ENCODE peak calls at places on chromosomes 13 and 19, in nine cellular contexts. J, E, A, S, P, X, Q, R and C are unnamed samples. For H3K4me1, the result is how much of the 10 kb centered on the place peaks cover.

GRCh38 chr19:17441241-17442135 is 7.0 kb downstream of the TMEM221 start:
- DNase-seq in P (no peak), X (no peak), J (no peak), Q (no peak), R (no peak), S (no peak), A (peak), E (peak), C (no peak)

GRCh38 chr19:18440421-18440877 is 2.5 kb upstream of the ISYNA1 start:
- DNase-seq in J (no peak), Q (no peak), P (peak), E (no peak), A (no peak), X (peak), S (no peak), R (no peak), C (no peak)

GRCh38 chr19:31110331-31110730 is 238.9 kb downstream of the TSHZ3 start:
- DNase-seq in E (peak), P (no peak), Q (peak), A (peak), R (no peak), J (peak), X (peak), S (no peak), C (no peak)

GRCh38 chr19:41426116-41426841 is 895 bp downstream of the B3GNT8 start:
- DNase-seq in R (no peak), J (no peak), X (no peak), A (no peak), E (no peak), Q (no peak), P (no peak), S (no peak), C (no peak)

GRCh38 chr19:23531976-23532375 is 136.7 kb upstream of the ZNF91 start:
- DNase-seq in P (no peak), S (no peak), X (no peak), J (no peak), E (no peak), R (no peak), A (no peak), Q (no peak), C (no peak)

GRCh38 chr19:8877854-8878705 is 45.9 kb downstream of the MBD3L1 start:
- DNase-seq in E (no peak), X (no peak), J (no peak), R (no peak), S (no peak), A (no peak), Q (no peak), P (no peak), C (no peak)

GRCh38 chr13:78215458-78215857 is 296.8 kb upstream of the EDNRB start:
- DNase-seq in A (no peak), J (no peak), P (no peak), E (no peak), R (no peak), Q (no peak), X (no peak), S (no peak), C (no peak)

GRCh38 chr13:39777527-39778061 is 122.1 kb downstream of the COG6 start:
- DNase-seq in X (no peak), E (peak), J (no peak), S (no peak), P (no peak), R (no peak), Q (no peak), A (peak), C (no peak)

GRCh38 chr13:26017196-26017921 is 34.5 kb downstream of the SHISA2 start:
- DNase-seq in Q (no peak), X (no peak), R (no peak), P (peak), E (no peak), J (no peak), A (peak), S (no peak), C (no peak)

GRCh38 chr13:60494296-60494695 is 97.3 kb downstream of the TDRD3 start:
- DNase-seq in Q (no peak), J (no peak), A (no peak), P (no peak), S (no peak), R (no peak), E (no peak), X (no peak), C (no peak)

GRCh38 chr13:65460136-65460535 is 1770.0 kb downstream of the PCDH9 start:
- DNase-seq in A (no peak), R (no peak), J (no peak), P (no peak), S (no peak), E (no peak), X (no peak), Q (no peak), C (no peak)

GRCh38 chr13:29472317-29472961 is 123.0 kb downstream of the SLC7A1 start:
- DNase-seq in Q (no peak), P (peak), J (no peak), S (peak), R (no peak), A (peak), X (peak), E (peak), C (no peak)

GRCh38 chr13:79781829-79782540 is 301.0 kb downstream of the NDFIP2 start:
- DNase-seq in Q (no peak), S (no peak), E (no peak), A (no peak), R (no peak), P (no peak), J (no peak), X (no peak), C (no peak)

GRCh38 chr13:27269114-27269665 is 1.4 kb upstream of the RASL11A start:
- DNase-seq in Q (no peak), P (no peak), R (no peak), S (no peak), J (no peak), X (no peak), E (no peak), A (no peak), C (no peak)

GRCh38 chr13:102400619-102401125 is 1.2 kb downstream of the FGF14 start:
- DNase-seq in A (no peak), J (peak), E (peak), S (no peak), X (no peak), P (peak), R (peak), Q (no peak), C (peak)

GRCh38 chr13:48318014-48318713 is 14.6 kb downstream of the RB1 start:
- DNase-seq in X (no peak), S (peak), E (no peak), Q (no peak), J (no peak), A (no peak), P (peak), R (peak), C (no peak)

GRCh38 chr19:53912653-53913052 is 3.6 kb downstream of the CACNG7 start:
- DNase-seq in S (no peak), J (no peak), Q (no peak), A (no peak), E (no peak), X (no peak), P (no peak), R (no peak), C (no peak)

GRCh38 chr19:917323-918151 is at the start of gene KISS1R:
- DNase-seq in X (no peak), R (peak), P (no peak), J (no peak), A (no peak), S (no peak), E (no peak), Q (no peak), C (no peak)

GRCh38 chr13:73417012-73417615 is 358.3 kb downstream of the KLF5 start:
- DNase-seq in E (no peak), R (no peak), J (no peak), Q (no peak), P (no peak), S (no peak), A (peak), X (no peak), C (no peak)

GRCh38 chr13:110734561-110734960 is 21.1 kb downstream of the ING1 start:
- DNase-seq in S (no peak), X (no peak), A (no peak), P (no peak), E (no peak), Q (no peak), J (no peak), R (no peak), C (no peak)

GRCh38 chr13:95480131-95480545 is 72.4 kb upstream of the CLDN10 start:
- DNase-seq in X (no peak), P (no peak), A (peak), Q (no peak), J (no peak), S (peak), E (no peak), R (no peak), C (peak)

GRCh38 chr19:609001-609340 is 19.3 kb downstream of the HCN2 start:
- DNase-seq in A (no peak), R (peak), Q (no peak), X (no peak), S (no peak), E (no peak), J (no peak), P (no peak), C (peak)

GRCh38 chr13:38223093-38223492 is 126.6 kb upstream of the UFM1 start:
- DNase-seq in R (no peak), X (no peak), P (no peak), E (no peak), S (no peak), A (peak), J (no peak), Q (peak), C (no peak)

GRCh38 chr13:80528733-80529132 is 187.8 kb upstream of the SPRY2 start:
- DNase-seq in X (no peak), J (no peak), S (no peak), R (no peak), A (no peak), Q (no peak), E (no peak), P (no peak), C (no peak)

GRCh38 chr13:67120872-67121531 is 109.1 kb downstream of the PCDH9 start:
- DNase-seq in E (peak), Q (no peak), S (no peak), A (no peak), X (no peak), P (no peak), J (no peak), R (no peak), C (no peak)

GRCh38 chr13:67125681-67126080 is 104.5 kb downstream of the PCDH9 start:
- DNase-seq in J (no peak), Q (no peak), P (no peak), X (no peak), R (no peak), A (no peak), E (no peak), S (no peak), C (no peak)

GRCh38 chr13:67122251-67122650 is 107.9 kb downstream of the PCDH9 start:
- DNase-seq in X (no peak), S (no peak), R (no peak), Q (no peak), P (no peak), A (no peak), E (no peak), J (no peak), C (no peak)

GRCh38 chr13:67119481-67119883 is 110.7 kb downstream of the PCDH9 start:
- DNase-seq in S (no peak), A (peak), J (no peak), R (no peak), X (no peak), Q (no peak), P (no peak), E (peak), C (no peak)

GRCh38 chr13:67123165-67123564 is 107.0 kb downstream of the PCDH9 start:
- DNase-seq in J (no peak), R (no peak), A (no peak), Q (no peak), X (no peak), E (no peak), P (no peak), S (no peak), C (no peak)
- H3K4me1 ChIP-seq in J (under half), R (under half), A (under half), Q (under half), X (under half), E (under half), P (under half), S (under half), C (under half)

DNA sequence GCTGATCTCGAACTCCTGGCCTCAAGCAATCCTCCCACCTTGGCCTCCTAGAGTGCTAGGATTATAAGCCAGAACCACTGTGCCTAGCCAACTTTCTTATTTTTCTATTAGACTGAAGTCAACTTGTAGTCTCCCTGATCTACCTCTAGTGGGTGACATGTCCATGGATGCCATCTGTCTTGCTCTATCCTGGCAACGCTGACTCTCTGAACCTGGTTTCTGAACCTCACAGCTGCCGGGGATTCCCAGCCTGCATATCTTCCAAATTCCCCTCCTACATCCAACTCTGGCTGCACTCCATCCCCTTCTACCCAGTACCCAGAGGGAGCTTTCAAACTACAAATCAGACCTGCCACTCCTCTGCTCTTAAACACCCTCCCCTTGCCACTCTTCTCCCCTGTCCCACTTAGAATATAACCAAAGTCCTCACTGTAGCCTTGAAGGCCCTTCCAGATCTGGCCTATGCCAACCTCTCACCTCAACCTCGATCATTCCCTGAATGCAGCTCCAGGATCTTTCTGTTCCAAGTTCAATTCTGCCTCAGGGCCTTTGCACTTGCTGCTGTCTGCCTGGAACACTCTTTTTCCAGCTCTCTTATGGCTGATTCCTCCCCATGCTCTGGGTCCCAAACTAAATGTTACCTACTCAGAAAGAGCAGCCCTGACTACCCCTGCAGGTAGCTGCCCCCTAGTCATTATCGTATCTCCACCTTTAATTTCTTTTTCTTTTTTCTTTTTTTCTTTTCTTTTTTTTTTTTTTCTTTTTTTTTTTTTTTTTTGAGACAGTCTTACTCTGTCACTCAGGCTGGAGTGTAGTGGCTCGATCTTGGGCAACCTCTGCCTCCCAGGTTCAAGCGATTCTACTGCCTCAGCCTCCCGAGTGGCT is 2.2 kb downstream of the CLIP3 start:
- DNase-seq in X (no peak), P (no peak), R (no peak), E (peak), S (no peak), J (no peak), A (peak), Q (no peak), C (peak)
- TF ChIP-seq CTCF in X (no peak), P (no peak), R (no peak), E (peak), S (no peak), J (no peak), A (peak), Q (peak), C (no peak)

DNA sequence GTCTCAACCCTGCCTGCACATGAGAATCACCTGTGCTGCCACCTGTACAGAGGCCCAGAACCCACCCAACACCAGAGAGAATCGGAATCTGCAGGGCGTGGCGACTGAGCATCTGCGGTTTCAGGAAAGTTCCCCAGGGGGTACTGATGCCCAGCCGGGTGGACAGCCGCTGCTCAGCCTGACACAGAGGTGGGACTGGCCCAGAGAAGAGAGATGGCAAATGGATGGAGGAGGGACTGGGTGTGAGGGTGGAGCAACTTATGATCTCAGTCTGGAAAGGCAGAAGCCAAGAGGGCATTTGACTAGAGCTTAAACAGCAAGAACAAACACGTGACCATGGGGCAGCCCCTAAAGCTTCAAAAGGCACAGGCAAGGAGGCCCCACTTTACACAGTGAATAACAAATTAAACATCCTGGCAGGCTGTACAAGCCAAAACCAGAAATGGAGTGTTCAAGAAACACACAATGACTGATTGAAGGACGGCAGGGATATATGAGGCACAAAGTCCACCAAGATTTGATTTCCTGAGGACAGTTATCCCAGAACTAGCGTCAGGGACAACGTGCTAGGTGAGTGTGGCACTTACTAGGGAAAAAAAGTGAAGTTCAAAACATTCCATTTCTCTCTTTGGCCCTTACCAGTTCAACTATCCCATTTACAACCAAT is 3.1 kb downstream of the RANBP3 start:
- DNase-seq in P (no peak), J (no peak), Q (no peak), R (no peak), A (no peak), X (no peak), E (no peak), S (no peak), C (no peak)
- H3K4me1 ChIP-seq in P (under half), J (under half), Q (under half), R (under half), A (under half), X (under half), E (under half), S (half or more), C (under half)

GRCh38 chr13:23018143-23018542 is 162.6 kb upstream of the SGCG start:
- DNase-seq in R (no peak), Q (no peak), X (no peak), E (no peak), J (no peak), S (no peak), P (no peak), A (no peak), C (no peak)

GRCh38 chr13:23025848-23026608 is 154.8 kb upstream of the SGCG start:
- DNase-seq in P (no peak), X (no peak), R (no peak), E (no peak), S (no peak), A (no peak), Q (no peak), J (no peak), C (no peak)

GRCh38 chr13:23021921-23022320 is 158.9 kb upstream of the SGCG start:
- DNase-seq in A (no peak), Q (no peak), E (no peak), S (no peak), R (no peak), P (no peak), X (no peak), J (no peak), C (no peak)

GRCh38 chr13:23022667-23023066 is 158.1 kb upstream of the SGCG start:
- DNase-seq in E (no peak), A (no peak), S (no peak), X (no peak), P (no peak), J (no peak), Q (no peak), R (no peak), C (no peak)

GRCh38 chr13:23020246-23020843 is 160.4 kb upstream of the SGCG start:
- DNase-seq in J (peak), R (no peak), X (peak), A (peak), S (peak), Q (no peak), E (peak), P (peak), C (no peak)
- TF ChIP-seq CTCF in J (peak), R (peak), X (peak), A (peak), S (peak), Q (peak), E (peak), P (peak), C (peak)